ENCODE peak calls at places on chromosome 18, in nine cellular contexts. M is Peyer's patch, I is RWPE1, C is cardiac fibroblast, B is fibroblast of pulmonary artery, A is ovary, N is gastrocnemius medialis, Z is glutamatergic neuron, O is AG09309. Y is an unnamed sample.

GRCh38 chr18:63980896-63981454 is 11.1 kb downstream of the SERPINB8 start:
- DNase-seq in M (no peak), I (no peak), C (no peak), B (no peak), A (no peak), N (no peak), Z (no peak), O (no peak), Y (no peak)

GRCh38 chr18:47883771-47884413 is 46.6 kb downstream of the SMAD2 start:
- DNase-seq in M (no peak), I (peak; percentile 5), C (peak; percentile 62), B (peak; percentile 52), A (peak; percentile 22), N (no peak), Z (no peak), O (peak; percentile 37), Y (no peak)

GRCh38 chr18:68215931-68216330 is 499.0 kb downstream of the TMX3 start:
- DNase-seq in M (no peak), I (peak; percentile 4), C (peak; percentile 55), B (peak; percentile 55), A (no peak), N (no peak), Z (no peak), O (peak; percentile 61), Y (no peak)

GRCh38 chr18:489244-490023 is 11.1 kb downstream of the COLEC12 start:
- DNase-seq in M (no peak), I (no peak), C (peak; percentile 54), B (peak; percentile 57), A (no peak), N (no peak), Z (no peak), O (no peak), Y (no peak)

GRCh38 chr18:53018791-53019190 is 678.8 kb downstream of the DCC start:
- DNase-seq in M (no peak), I (no peak), C (no peak), B (peak; percentile 1), A (no peak), N (no peak), Z (no peak), O (no peak), Y (no peak)

GRCh38 chr18:21053127-21053526 is 58.5 kb downstream of the ROCK1 start:
- DNase-seq in M (no peak), I (peak; percentile 39), C (peak; percentile 78), B (peak; percentile 83), A (no peak), N (no peak), Z (no peak), O (peak; percentile 89), Y (no peak)

GRCh38 chr18:78986018-78986481 is 6.4 kb downstream of the SALL3 start:
- DNase-seq in M (no peak), I (no peak), C (peak; percentile 24), B (peak; percentile 42), A (no peak), N (no peak), Z (peak; percentile 74), O (no peak), Y (peak; percentile 52)

GRCh38 chr18:76656925-76657324 is 161.9 kb upstream of the ZNF516 start:
- DNase-seq in M (no peak), I (no peak), C (no peak), B (no peak), A (no peak), N (no peak), Z (no peak), O (no peak), Y (no peak)

GRCh38 chr18:11861583-11862288 is 10.5 kb downstream of the CHMP1B start:
- DNase-seq in M (no peak), I (no peak), C (peak; percentile 58), B (peak; percentile 40), A (no peak), N (no peak), Z (no peak), O (no peak), Y (no peak)

GRCh38 chr18:5998166-5998881 is 103.0 kb upstream of the TMEM200C start:
- DNase-seq in M (no peak), I (no peak), C (no peak), B (no peak), A (no peak), N (no peak), Z (no peak), O (no peak), Y (no peak)

GRCh38 chr18:63963610-63964256 is 6.1 kb upstream of the SERPINB8 start:
- DNase-seq in M (peak; percentile 38), I (no peak), C (peak; percentile 81), B (peak; percentile 79), A (no peak), N (no peak), Z (peak; percentile 40), O (no peak), Y (no peak)

GRCh38 chr18:26293982-26294381 is 67.7 kb downstream of the TAF4B start:
- DNase-seq in M (no peak), I (no peak), C (no peak), B (no peak), A (no peak), N (no peak), Z (no peak), O (no peak), Y (no peak)

GRCh38 chr18:13378150-13378549 is 159.6 kb downstream of the LDLRAD4 start:
- DNase-seq in M (peak; percentile 13), I (no peak), C (no peak), B (no peak), A (no peak), N (no peak), Z (no peak), O (no peak), Y (no peak)

GRCh38 chr18:59432796-59433195 is 73.7 kb upstream of the LMAN1 start:
- DNase-seq in M (no peak), I (no peak), C (no peak), B (no peak), A (no peak), N (no peak), Z (no peak), O (peak; percentile 21), Y (no peak)

GRCh38 chr18:30358545-30358944 is 684.0 kb downstream of the DSC3 start:
- DNase-seq in M (no peak), I (peak; percentile 1), C (peak; percentile 34), B (peak; percentile 77), A (no peak), N (no peak), Z (no peak), O (no peak), Y (no peak)

GRCh38 chr18:30359521-30359920 is 683.0 kb downstream of the DSC3 start:
- DNase-seq in M (no peak), I (peak; percentile 0), C (no peak), B (no peak), A (no peak), N (no peak), Z (no peak), O (no peak), Y (no peak)

DNA sequence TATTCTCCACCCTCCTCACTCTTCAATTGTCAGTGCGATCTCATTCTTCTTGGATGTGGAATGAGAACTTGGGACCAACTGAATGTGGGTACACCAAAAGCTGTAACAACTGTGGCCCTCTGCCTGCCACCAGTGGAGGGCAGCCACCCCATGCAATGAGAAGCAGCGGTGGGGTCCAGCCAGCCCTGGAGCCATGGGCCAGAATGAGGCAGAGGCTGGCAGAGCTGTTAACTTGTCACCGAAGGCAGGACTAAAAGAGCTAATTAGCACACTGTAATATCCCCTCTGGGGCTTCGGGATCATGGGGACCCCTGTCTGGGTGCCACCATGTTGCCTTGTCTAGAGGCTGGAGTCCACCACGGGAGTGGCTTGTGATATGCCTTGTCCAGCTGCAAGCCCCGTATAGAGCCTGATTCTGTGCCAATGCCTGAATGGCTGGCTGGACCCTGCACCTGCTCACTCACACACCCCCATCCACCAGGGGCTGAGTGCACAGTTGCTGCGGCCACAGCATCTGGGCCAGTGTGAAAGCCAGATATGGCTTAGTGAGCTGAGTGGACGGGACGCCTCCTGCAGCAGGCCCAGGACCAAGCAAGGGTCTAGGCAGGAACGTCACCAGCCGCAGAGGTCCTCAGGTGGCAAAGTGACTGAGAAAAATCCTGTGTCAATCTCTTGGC is 680.5 kb downstream of the DSC3 start:
- DNase-seq in M (no peak), I (no peak), C (no peak), B (no peak), A (no peak), N (no peak), Z (no peak), O (no peak), Y (no peak)
- TF ChIP-seq CTCF in M (no peak), I (no peak), C (no peak), B (no peak), A (no peak), N (no peak), Z (no peak), O (no peak), Y (no peak)

GRCh38 chr18:73891572-73892421 is 255.8 kb downstream of the FBXO15 start:
- DNase-seq in M (no peak), I (no peak), C (no peak), B (no peak), A (no peak), N (no peak), Z (no peak), O (no peak), Y (no peak)
- TF ChIP-seq CTCF in M (no peak), I (no peak), C (no peak), B (no peak), A (no peak), N (no peak), Z (no peak), O (no peak), Y (peak; percentile 41)

DNA sequence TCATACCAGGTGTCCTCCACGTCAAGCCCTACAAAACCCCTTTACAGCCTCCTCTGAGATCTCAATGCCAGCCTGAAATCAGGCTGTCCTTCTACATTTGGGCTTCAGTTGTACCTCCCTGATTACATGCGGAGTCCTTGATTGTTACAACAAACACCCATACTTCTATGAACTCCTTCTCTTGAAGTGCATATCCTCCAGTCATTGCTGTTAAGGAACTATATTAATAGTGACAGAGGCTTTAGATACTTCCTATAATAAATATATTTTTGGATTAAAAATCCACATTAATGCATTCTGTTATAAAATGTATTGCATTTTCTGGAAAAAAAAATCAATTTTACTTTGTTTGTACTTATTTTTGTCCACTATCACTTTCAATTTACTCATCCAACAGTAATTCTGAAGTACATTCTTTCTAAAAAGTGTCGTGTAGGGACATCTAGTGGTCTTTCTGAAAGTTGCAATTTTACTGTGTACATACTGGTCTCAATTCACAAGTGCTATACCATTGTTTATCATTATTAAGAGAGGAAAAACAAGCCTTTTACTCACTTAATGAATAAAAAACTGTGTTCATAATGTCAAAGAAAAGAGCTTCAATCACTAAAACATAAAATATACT is 316.4 kb downstream of the DSEL start:
- DNase-seq in M (no peak), I (peak; percentile 25), C (peak; percentile 78), B (peak; percentile 83), A (no peak), N (no peak), Z (no peak), O (peak; percentile 21), Y (no peak)
- TF ChIP-seq CTCF in M (peak; percentile 70), I (peak; percentile 77), C (peak; percentile 52), B (peak; percentile 68), A (no peak), N (peak; percentile 52), Z (peak; percentile 80), O (peak; percentile 41), Y (peak; percentile 88)

DNA sequence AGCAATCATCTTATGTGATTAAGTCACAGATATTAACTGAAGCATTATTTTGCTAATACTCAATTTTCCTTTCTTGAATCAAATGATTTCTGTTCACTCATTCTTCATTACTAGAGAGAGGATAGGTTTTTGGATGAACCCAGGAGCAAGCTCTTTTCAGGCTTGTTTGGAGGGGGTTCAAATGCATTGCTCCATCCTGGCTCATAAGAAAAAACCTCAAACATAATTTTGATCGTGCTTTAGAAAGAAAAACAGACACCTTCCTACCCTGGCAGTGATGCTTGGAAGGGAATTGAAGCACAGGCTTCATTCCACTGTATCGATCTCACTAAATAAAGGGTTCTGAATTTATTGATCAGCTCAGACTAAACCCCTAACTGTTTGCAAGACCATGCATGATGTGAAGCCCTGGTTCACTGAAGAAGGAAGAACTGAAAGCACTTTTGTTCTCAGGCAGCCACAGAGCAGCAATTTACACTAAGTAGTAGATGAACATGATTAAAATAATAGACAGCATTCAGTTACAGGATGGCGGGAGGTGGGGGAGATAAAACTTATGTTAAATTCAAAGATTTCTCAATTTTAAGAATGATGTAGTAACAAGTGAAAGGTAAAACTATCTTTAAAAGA is 53.4 kb downstream of the CDH2 start:
- DNase-seq in M (no peak), I (no peak), C (peak; percentile 38), B (no peak), A (no peak), N (no peak), Z (no peak), O (no peak), Y (no peak)
- TF ChIP-seq CTCF in M (no peak), I (no peak), C (no peak), B (no peak), A (no peak), N (no peak), Z (no peak), O (no peak), Y (no peak)